ENCODE peak calls at places on chromosome 20, in four cellular contexts. Y is foreskin keratinocyte; Z is uterus; X is activated naive CD4-positive, alpha-beta T cell treated with anti-CD3 and anti-CD28 coated beads for 36 hours. L is an unnamed sample.

GRCh38 chr20:1108437-1108920 is 9.9 kb upstream of the PSMF1 start:
- DNase-seq in Y (no peak), Z (peak), X (peak), L (peak)

GRCh38 chr20:10469599-10469998 is 34.5 kb downstream of the SLX4IP start:
- DNase-seq in Y (peak), Z (peak), X (peak), L (no peak)

GRCh38 chr20:45306431-45306982 is at the start of gene RBPJL:
- DNase-seq in Y (no peak), Z (no peak), X (peak), L (peak)

GRCh38 chr20:59515013-59515905 is 89.1 kb upstream of the PHACTR3 start:
- DNase-seq in Y (no peak), Z (peak), X (peak), L (peak)

GRCh38 chr20:57426156-57426769 is 35.1 kb downstream of the RBM38 start:
- DNase-seq in Y (no peak), Z (no peak), X (no peak), L (no peak)

GRCh38 chr20:45826381-45827019 is 612 bp downstream of the TNNC2 start:
- DNase-seq in Y (no peak), Z (peak), X (no peak), L (no peak)

GRCh38 chr20:51382111-51382985 is 160.2 kb downstream of the NFATC2 start:
- DNase-seq in Y (no peak), Z (no peak), X (no peak), L (no peak)

GRCh38 chr20:61803416-61803902 is 262.2 kb downstream of the TAF4 start:
- DNase-seq in Y (no peak), Z (no peak), X (no peak), L (no peak)

GRCh38 chr20:52972965-52973819 is 1.0 kb downstream of the TSHZ2 start:
- DNase-seq in Y (no peak), Z (peak), X (peak), L (peak)

GRCh38 chr20:21315138-21315537 is 12.0 kb downstream of the XRN2 start:
- DNase-seq in Y (peak), Z (no peak), X (peak), L (peak)

GRCh38 chr20:41497186-41497895 is 120.8 kb downstream of the CHD6 start:
- DNase-seq in Y (no peak), Z (no peak), X (no peak), L (no peak)

GRCh38 chr20:40781979-40782378 is 92.9 kb upstream of the MAFB start:
- DNase-seq in Y (no peak), Z (no peak), X (no peak), L (no peak)

GRCh38 chr20:48283470-48284110 is 498.3 kb upstream of the SULF2 start:
- DNase-seq in Y (no peak), Z (no peak), X (no peak), L (no peak)

GRCh38 chr20:13029687-13030510 is 21.1 kb downstream of the SPTLC3 start:
- DNase-seq in Y (peak), Z (no peak), X (no peak), L (no peak)

GRCh38 chr20:52269327-52269726 is 77.7 kb upstream of the ZFP64 start:
- DNase-seq in Y (no peak), Z (no peak), X (no peak), L (no peak)

GRCh38 chr20:23889775-23890187 is 10.2 kb upstream of the CST5 start:
- DNase-seq in Y (peak), Z (no peak), X (peak), L (peak)

GRCh38 chr20:58306421-58307261 is 2.9 kb upstream of the RAB22A start:
- DNase-seq in Y (peak), Z (no peak), X (peak), L (peak)

GRCh38 chr20:31704225-31705119 is 18.2 kb downstream of the BCL2L1 start:
- DNase-seq in Y (peak), Z (no peak), X (no peak), L (no peak)

GRCh38 chr20:24873015-24873620 is 76.0 kb upstream of the CST7 start:
- DNase-seq in Y (no peak), Z (no peak), X (no peak), L (no peak)

GRCh38 chr20:21464916-21465315 is 48.9 kb downstream of the NKX2-2 start:
- DNase-seq in Y (no peak), Z (no peak), X (no peak), L (no peak)

GRCh38 chr20:50928469-50928868 is 2.8 kb downstream of the ADNP start:
- DNase-seq in Y (no peak), Z (no peak), X (no peak), L (no peak)

GRCh38 chr20:52340036-52340634 is 148.6 kb upstream of the ZFP64 start:
- DNase-seq in Y (no peak), Z (no peak), X (no peak), L (no peak)

GRCh38 chr20:9204979-9205378 is 136.1 kb downstream of the PLCB4 start:
- DNase-seq in Y (no peak), Z (no peak), X (no peak), L (no peak)

GRCh38 chr20:36507746-36508145 is 33.6 kb upstream of the MYL9 start:
- DNase-seq in Y (no peak), Z (no peak), X (no peak), L (no peak)

GRCh38 chr20:19552896-19553180 is 205.2 kb upstream of the RIN2 start:
- DNase-seq in Y (no peak), Z (no peak), X (no peak), L (no peak)

GRCh38 chr20:63103402-63104311 is 96.9 kb upstream of the BHLHE23 start:
- DNase-seq in Y (peak), Z (no peak), X (peak), L (no peak)

GRCh38 chr20:10667077-10667401 is 6.8 kb downstream of the JAG1 start:
- DNase-seq in Y (peak), Z (peak), X (no peak), L (no peak)

GRCh38 chr20:32453467-32454163 is 95.5 kb downstream of the ASXL1 start:
- DNase-seq in Y (no peak), Z (no peak), X (no peak), L (no peak)

L was measured in activated CD4-positive, alpha-beta memory T cell treated with anti-CD3 and anti-CD28 coated beads for 36 hours.